ENCODE peak calls at places on chromosome 7, in eight cellular contexts. U is IMR-90; X is ascending aorta; I is choroid plexus epithelial cell; H is colonic mucosa; K is AG09309; D is CD8-positive, alpha-beta memory T cell; R is H1. V is an unnamed sample.

GRCh38 chr7:51700593-51701215 is 384.1 kb upstream of the COBL start:
- DNase-seq in U (no peak), X (no peak), I (no peak), H (no peak), K (no peak), D (no peak), R (no peak), V (no peak)

GRCh38 chr7:96311967-96312366 is 9.9 kb downstream of the SLC25A13 start:
- DNase-seq in U (peak), X (no peak), I (peak), H (no peak), K (peak), D (no peak), R (no peak), V (no peak)

GRCh38 chr7:35379481-35379880 is 125.6 kb upstream of the TBX20 start:
- DNase-seq in U (no peak), X (no peak), I (no peak), H (no peak), K (no peak), D (no peak), R (no peak), V (no peak)

GRCh38 chr7:141563956-141564623 is 12.9 kb downstream of the AGK start:
- DNase-seq in U (no peak), X (no peak), I (peak), H (no peak), K (no peak), D (no peak), R (no peak), V (no peak)

GRCh38 chr7:81725496-81726117 is 44.2 kb downstream of the HGF start:
- DNase-seq in U (peak), X (no peak), I (peak), H (no peak), K (peak), D (no peak), R (no peak), V (no peak)

GRCh38 chr7:157347217-157347904 is 10.6 kb downstream of the DNAJB6 start:
- DNase-seq in U (peak), X (peak), I (peak), H (no peak), K (peak), D (no peak), R (no peak), V (no peak)

GRCh38 chr7:24715661-24716479 is 41.4 kb downstream of the GSDME start:
- DNase-seq in U (peak), X (no peak), I (peak), H (no peak), K (no peak), D (no peak), R (peak), V (peak)

GRCh38 chr7:104175336-104175984 is 32.4 kb downstream of the ORC5 start:
- DNase-seq in U (peak), X (no peak), I (no peak), H (no peak), K (no peak), D (no peak), R (no peak), V (no peak)

GRCh38 chr7:105580022-105580740 is 1.1 kb downstream of the EFCAB10 start:
- DNase-seq in U (no peak), X (no peak), I (peak), H (no peak), K (no peak), D (no peak), R (no peak), V (no peak)

GRCh38 chr7:134703781-134704180 is 57.1 kb downstream of the BPGM start:
- DNase-seq in U (peak), X (no peak), I (peak), H (no peak), K (no peak), D (no peak), R (no peak), V (no peak)

GRCh38 chr7:141221007-141221612 is 147.2 kb downstream of the TMEM178B start:
- DNase-seq in U (no peak), X (no peak), I (peak), H (no peak), K (no peak), D (no peak), R (no peak), V (no peak)

GRCh38 chr7:139358541-139359365 is 941 bp upstream of the LUC7L2 start:
- DNase-seq in U (peak), X (peak), I (peak), H (no peak), K (no peak), D (peak), R (no peak), V (peak)

GRCh38 chr7:108449577-108449920 is 6.7 kb downstream of the NRCAM start:
- DNase-seq in U (no peak), X (no peak), I (no peak), H (no peak), K (no peak), D (no peak), R (no peak), V (no peak)

GRCh38 chr7:26278769-26279168 is 12.9 kb upstream of the SNX10 start:
- DNase-seq in U (no peak), X (no peak), I (peak), H (no peak), K (no peak), D (no peak), R (no peak), V (no peak)

GRCh38 chr7:145797507-145797906 is 319.1 kb upstream of the CNTNAP2 start:
- DNase-seq in U (no peak), X (no peak), I (no peak), H (no peak), K (no peak), D (no peak), R (no peak), V (no peak)

GRCh38 chr7:44043902-44044301 is 600 bp upstream of the DBNL start:
- DNase-seq in U (no peak), X (no peak), I (no peak), H (no peak), K (no peak), D (peak), R (no peak), V (no peak)

GRCh38 chr7:101399759-101400158 is 37.1 kb downstream of the COL26A1 start:
- DNase-seq in U (peak), X (no peak), I (no peak), H (no peak), K (peak), D (no peak), R (no peak), V (no peak)

GRCh38 chr7:12685550-12685949 is 1.9 kb upstream of the ARL4A start:
- DNase-seq in U (peak), X (no peak), I (peak), H (peak), K (no peak), D (peak), R (peak), V (no peak)

GRCh38 chr7:44995555-44996493 is 4.2 kb upstream of the CCM2 start:
- DNase-seq in U (no peak), X (no peak), I (no peak), H (no peak), K (no peak), D (no peak), R (no peak), V (peak)

GRCh38 chr7:68267486-68267885 is 1270.9 kb downstream of the TYW1 start:
- DNase-seq in U (no peak), X (no peak), I (no peak), H (no peak), K (no peak), D (no peak), R (no peak), V (no peak)

GRCh38 chr7:127997226-127997922 is 33.9 kb downstream of the LRRC4 start:
- DNase-seq in U (peak), X (no peak), I (no peak), H (no peak), K (no peak), D (no peak), R (no peak), V (no peak)

GRCh38 chr7:158587425-158588084 is at the start of gene PTPRN2:
- DNase-seq in U (peak), X (no peak), I (peak), H (peak), K (no peak), D (no peak), R (peak), V (no peak)

GRCh38 chr7:135098391-135098790 is 49.5 kb upstream of the TMEM140 start:
- DNase-seq in U (no peak), X (no peak), I (no peak), H (no peak), K (no peak), D (no peak), R (no peak), V (no peak)

DNA sequence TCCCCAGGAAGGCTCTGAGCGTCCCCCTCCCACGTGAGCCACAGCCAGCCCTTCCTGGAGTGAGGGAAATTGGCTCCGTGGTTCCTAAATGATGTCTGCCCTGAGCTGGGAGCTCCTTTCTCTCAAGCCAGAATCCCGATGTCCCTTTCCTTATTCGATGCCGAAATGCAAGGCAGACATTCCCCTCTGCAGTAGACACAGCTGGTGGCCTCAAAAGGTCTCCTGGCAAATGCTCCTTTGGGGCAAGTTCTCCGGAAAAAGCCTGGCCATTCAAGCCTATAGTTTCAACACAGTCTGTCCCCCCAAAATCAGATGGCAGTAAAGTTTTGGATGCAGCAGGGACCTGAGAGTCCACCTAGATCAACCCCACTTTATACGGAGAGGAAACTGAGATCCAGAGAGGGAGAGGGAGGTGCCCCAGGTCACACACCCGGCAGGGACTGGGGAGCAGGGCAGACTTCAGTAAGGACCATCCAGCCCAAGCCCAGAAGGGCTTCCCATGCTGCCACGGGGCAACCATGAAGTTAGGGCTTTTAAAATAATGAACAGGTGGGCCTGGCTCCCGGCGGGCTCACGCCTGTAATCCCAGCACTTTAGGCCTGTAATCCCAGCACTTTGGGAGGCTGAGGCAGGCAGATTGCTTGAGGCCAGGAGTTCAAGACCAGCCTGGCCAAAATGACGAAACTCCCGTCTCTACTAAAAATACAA is 98.7 kb downstream of the HIP1 start:
- DNase-seq in U (no peak), X (no peak), I (no peak), H (no peak), K (no peak), D (no peak), R (peak), V (no peak)
- H3K4me3 ChIP-seq in U (peak), X (peak), I (peak), H (peak), K (peak), D (peak), R (peak), V (peak)

DNA sequence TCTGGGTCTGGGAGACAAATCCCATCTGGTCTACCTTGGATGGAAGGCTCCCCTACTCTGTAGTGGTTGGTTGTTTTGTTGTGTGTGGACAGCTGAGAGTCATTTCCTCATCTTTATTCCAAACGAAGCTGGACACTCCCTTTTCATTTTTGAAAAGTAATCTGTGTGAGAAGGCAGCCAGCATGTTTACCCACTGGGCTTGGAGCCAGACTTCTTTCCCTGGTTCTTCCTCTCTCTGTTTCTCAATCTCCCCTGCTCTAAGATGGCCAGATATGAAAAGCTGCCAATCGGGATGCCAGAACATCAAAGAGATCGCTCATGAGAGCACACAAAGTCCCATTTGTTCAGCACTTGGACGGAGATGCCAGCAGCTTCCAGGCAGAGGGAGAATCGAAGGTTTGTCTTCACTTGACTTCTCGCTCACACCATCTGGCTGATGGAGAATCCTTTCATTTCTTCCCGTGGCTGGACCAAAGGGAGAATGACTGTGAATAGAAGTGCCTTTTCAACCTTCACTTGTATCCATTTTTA is 108.2 kb upstream of the AGR3 start:
- DNase-seq in U (peak), X (no peak), I (peak), H (peak), K (peak), D (no peak), R (no peak), V (no peak)
- H3K4me3 ChIP-seq in U (peak), X (peak), I (peak), H (peak), K (peak), D (no peak), R (no peak), V (no peak)

GRCh38 chr7:50449881-50450690 is at the start of gene FIGNL1:
- DNase-seq in U (peak), X (no peak), I (peak), H (peak), K (no peak), D (peak), R (peak), V (peak)

GRCh38 chr7:50449501-50449880 is 659 bp downstream of the FIGNL1 start:
- DNase-seq in U (no peak), X (no peak), I (no peak), H (no peak), K (no peak), D (no peak), R (no peak), V (no peak)

GRCh38 chr7:50450691-50451051 is 521 bp upstream of the FIGNL1 start:
- DNase-seq in U (no peak), X (no peak), I (no peak), H (no peak), K (no peak), D (peak), R (peak), V (no peak)

GRCh38 chr7:50446542-50446960 is 3.6 kb downstream of the FIGNL1 start:
- DNase-seq in U (peak), X (no peak), I (peak), H (no peak), K (peak), D (no peak), R (no peak), V (no peak)

DNA sequence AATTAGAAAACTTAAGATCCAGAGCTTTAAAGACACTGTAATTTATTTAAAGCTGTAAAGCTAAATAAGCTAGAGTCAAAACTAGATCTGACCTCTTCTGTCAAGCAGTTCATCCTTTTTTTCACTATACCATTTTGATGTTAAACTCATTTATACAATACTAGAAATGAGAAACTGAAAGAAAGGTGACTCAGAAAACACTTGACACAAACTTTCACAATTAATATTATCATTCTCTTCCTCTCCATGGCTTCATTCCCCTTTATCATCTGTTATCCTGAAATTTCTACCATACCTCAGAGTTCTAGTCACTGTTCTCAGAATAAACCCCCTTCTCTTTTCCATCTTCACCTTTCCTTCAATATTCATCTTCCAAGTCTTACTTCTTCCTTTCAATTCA is 1.3 kb downstream of the FIGNL1 start:
- DNase-seq in U (no peak), X (no peak), I (no peak), H (no peak), K (no peak), D (no peak), R (no peak), V (peak)
- H3K4me3 ChIP-seq in U (no peak), X (no peak), I (no peak), H (no peak), K (no peak), D (no peak), R (no peak), V (peak)

GRCh38 chr7:132298782-132299181 is 277.5 kb downstream of the PLXNA4 start:
- DNase-seq in U (peak), X (no peak), I (peak), H (no peak), K (peak), D (no peak), R (no peak), V (no peak)

GRCh38 chr7:132292803-132293202 is 283.5 kb downstream of the PLXNA4 start:
- DNase-seq in U (no peak), X (no peak), I (peak), H (no peak), K (no peak), D (no peak), R (no peak), V (no peak)

GRCh38 chr7:132296820-132297219 is 279.4 kb downstream of the PLXNA4 start:
- DNase-seq in U (no peak), X (no peak), I (no peak), H (no peak), K (no peak), D (no peak), R (no peak), V (no peak)

GRCh38 chr7:132291446-132291845 is 284.8 kb downstream of the PLXNA4 start:
- DNase-seq in U (no peak), X (no peak), I (no peak), H (no peak), K (no peak), D (no peak), R (no peak), V (no peak)

DNA sequence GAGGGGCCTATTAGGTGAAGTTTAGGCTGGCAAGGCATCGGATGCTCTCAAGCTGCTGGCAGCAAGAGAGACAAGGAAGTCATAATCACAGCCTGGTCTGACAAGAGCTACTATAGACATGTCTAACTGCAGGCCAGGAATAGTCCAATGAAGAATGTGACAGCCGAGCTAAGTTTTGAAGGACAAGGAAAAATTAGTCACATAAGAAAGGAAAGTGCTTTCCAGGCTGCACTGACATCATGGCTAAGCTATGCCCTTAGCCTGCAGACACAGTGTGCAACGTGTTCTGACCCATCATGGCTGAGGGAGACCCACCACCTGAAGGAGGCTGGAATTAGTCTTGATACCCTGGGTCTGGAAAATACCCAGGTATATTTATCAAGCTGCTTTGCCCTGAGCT is 281.1 kb downstream of the PLXNA4 start:
- DNase-seq in U (no peak), X (no peak), I (no peak), H (no peak), K (no peak), D (no peak), R (no peak), V (no peak)
- H3K4me3 ChIP-seq in U (no peak), X (no peak), I (no peak), H (no peak), K (no peak), D (no peak), R (no peak), V (no peak)

GRCh38 chr7:150373049-150373801 is 4.6 kb downstream of the REPIN1 start:
- DNase-seq in U (no peak), X (no peak), I (no peak), H (peak), K (no peak), D (no peak), R (no peak), V (no peak)
- H3K4me3 ChIP-seq in U (no peak), X (no peak), I (no peak), H (peak), K (no peak), D (no peak), R (no peak), V (no peak)

DNA sequence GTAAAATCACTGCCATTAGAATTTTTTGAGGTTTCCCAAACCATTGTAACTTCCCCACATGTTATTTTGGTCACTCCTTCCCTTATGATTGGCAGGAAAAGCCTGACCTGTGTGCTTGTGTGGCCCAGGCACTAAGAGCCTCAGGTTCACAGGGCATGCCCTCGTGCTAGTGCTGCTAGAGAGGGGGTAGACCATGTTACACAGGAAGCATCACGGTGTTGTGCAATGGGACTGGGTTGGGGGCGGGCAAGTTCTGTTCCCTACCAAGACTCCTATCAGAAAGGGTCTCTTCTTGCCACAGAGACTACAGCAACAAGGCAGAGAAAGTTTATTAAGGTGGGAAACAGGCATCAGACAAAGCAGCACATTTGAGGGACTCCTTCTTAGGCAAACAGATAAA is 32.2 kb downstream of the LSM5 start:
- DNase-seq in U (no peak), X (no peak), I (no peak), H (no peak), K (no peak), D (no peak), R (peak), V (no peak)
- H3K4me3 ChIP-seq in U (no peak), X (no peak), I (no peak), H (no peak), K (no peak), D (no peak), R (no peak), V (no peak)

GRCh38 chr7:93476491-93477344 is 97.8 kb downstream of the CALCR start:
- DNase-seq in U (no peak), X (no peak), I (no peak), H (no peak), K (no peak), D (no peak), R (no peak), V (no peak)

DNA sequence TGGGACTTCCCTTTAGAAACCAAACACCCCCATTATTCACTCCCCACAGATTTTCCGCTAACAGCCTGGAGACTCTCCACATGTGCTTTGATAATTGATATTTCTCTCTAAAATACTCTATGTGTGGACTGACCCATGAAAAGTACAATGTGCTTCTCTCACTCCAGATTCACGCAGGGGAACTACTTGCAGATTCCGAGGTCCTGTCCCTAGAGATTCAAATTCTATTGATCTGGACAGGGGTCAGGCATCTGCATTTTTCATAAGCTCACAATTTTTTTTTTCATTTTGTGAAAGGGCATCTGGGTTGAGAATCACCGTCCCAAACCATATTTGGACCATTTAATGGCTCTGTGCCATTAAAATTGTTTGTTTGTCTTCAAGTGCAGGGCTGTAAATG is 98.7 kb downstream of the CALCR start:
- DNase-seq in U (no peak), X (no peak), I (no peak), H (no peak), K (no peak), D (no peak), R (no peak), V (no peak)
- H3K4me3 ChIP-seq in U (no peak), X (no peak), I (no peak), H (no peak), K (no peak), D (no peak), R (no peak), V (no peak)

V was measured in GM06990.